ENCODE peak calls at places on chromosomes 7 and 10, in nine cellular contexts. One of them, this sample, is unnamed. For H3K36me3 and H3K27me3, the result is how much of the 10 kb centered on the place peaks cover.

GRCh38 chr7:84187813-84188212 is 6.8 kb downstream of the SEMA3A start:
- DNase-seq in hepatocyte: no peak
- DNase-seq in GM23338: no peak
- DNase-seq in GM23248: peak
- DNase-seq in right atrium auricular region: no peak
- DNase-seq in body of pancreas: no peak
- DNase-seq in HAP-1: no peak
- DNase-seq in heart left ventricle: no peak
- DNase-seq in left ventricle myocardium inferior: no peak
- DNase-seq in this sample: no peak

GRCh38 chr10:132507467-132507955 is 30.1 kb upstream of the INPP5A start:
- DNase-seq in hepatocyte: no peak
- DNase-seq in GM23338: no peak
- DNase-seq in GM23248: no peak
- DNase-seq in right atrium auricular region: no peak
- DNase-seq in body of pancreas: no peak
- DNase-seq in HAP-1: peak
- DNase-seq in heart left ventricle: no peak
- DNase-seq in left ventricle myocardium inferior: no peak
- DNase-seq in this sample: no peak

GRCh38 chr7:71521506-71521905 is 389.6 kb downstream of the GALNT17 start:
- DNase-seq in hepatocyte: no peak
- DNase-seq in GM23338: no peak
- DNase-seq in GM23248: peak
- DNase-seq in right atrium auricular region: peak
- DNase-seq in body of pancreas: no peak
- DNase-seq in HAP-1: no peak
- DNase-seq in heart left ventricle: no peak
- DNase-seq in left ventricle myocardium inferior: no peak
- DNase-seq in this sample: no peak

GRCh38 chr10:90138844-90139243 is 437.5 kb downstream of the KIF20B start:
- DNase-seq in hepatocyte: peak
- DNase-seq in GM23338: peak
- DNase-seq in GM23248: no peak
- DNase-seq in right atrium auricular region: no peak
- DNase-seq in body of pancreas: no peak
- DNase-seq in HAP-1: peak
- DNase-seq in heart left ventricle: no peak
- DNase-seq in left ventricle myocardium inferior: no peak
- DNase-seq in this sample: peak

GRCh38 chr10:125076121-125076825 is 84.1 kb downstream of the CTBP2 start:
- DNase-seq in hepatocyte: no peak
- DNase-seq in GM23338: no peak
- DNase-seq in GM23248: no peak
- DNase-seq in right atrium auricular region: no peak
- DNase-seq in body of pancreas: no peak
- DNase-seq in HAP-1: no peak
- DNase-seq in heart left ventricle: no peak
- DNase-seq in left ventricle myocardium inferior: no peak
- DNase-seq in this sample: no peak

GRCh38 chr7:134121632-134122139 is 5.5 kb upstream of the LRGUK start:
- DNase-seq in hepatocyte: no peak
- DNase-seq in GM23338: no peak
- DNase-seq in GM23248: no peak
- DNase-seq in right atrium auricular region: no peak
- DNase-seq in body of pancreas: no peak
- DNase-seq in HAP-1: no peak
- DNase-seq in heart left ventricle: no peak
- DNase-seq in left ventricle myocardium inferior: no peak
- DNase-seq in this sample: no peak

GRCh38 chr10:30176182-30176581 is 116.8 kb upstream of the JCAD start:
- DNase-seq in hepatocyte: no peak
- DNase-seq in GM23338: no peak
- DNase-seq in GM23248: peak
- DNase-seq in right atrium auricular region: no peak
- DNase-seq in body of pancreas: no peak
- DNase-seq in HAP-1: no peak
- DNase-seq in heart left ventricle: no peak
- DNase-seq in left ventricle myocardium inferior: no peak
- DNase-seq in this sample: no peak

GRCh38 chr7:155224116-155224811 is 73.4 kb upstream of the INSIG1 start:
- DNase-seq in hepatocyte: no peak
- DNase-seq in GM23338: no peak
- DNase-seq in GM23248: no peak
- DNase-seq in right atrium auricular region: no peak
- DNase-seq in body of pancreas: no peak
- DNase-seq in HAP-1: no peak
- DNase-seq in heart left ventricle: no peak
- DNase-seq in left ventricle myocardium inferior: no peak
- DNase-seq in this sample: no peak

GRCh38 chr7:100691676-100692577 is 2.1 kb downstream of the GIGYF1 start:
- DNase-seq in hepatocyte: peak
- DNase-seq in GM23338: peak
- DNase-seq in GM23248: peak
- DNase-seq in right atrium auricular region: peak
- DNase-seq in body of pancreas: peak
- DNase-seq in HAP-1: peak
- DNase-seq in heart left ventricle: peak
- DNase-seq in left ventricle myocardium inferior: peak
- DNase-seq in this sample: peak

GRCh38 chr10:24873281-24873683 is 79.1 kb downstream of the PRTFDC1 start:
- DNase-seq in hepatocyte: peak
- DNase-seq in GM23338: no peak
- DNase-seq in GM23248: peak
- DNase-seq in right atrium auricular region: no peak
- DNase-seq in body of pancreas: no peak
- DNase-seq in HAP-1: no peak
- DNase-seq in heart left ventricle: no peak
- DNase-seq in left ventricle myocardium inferior: no peak
- DNase-seq in this sample: no peak

GRCh38 chr7:56092789-56093531 is at the start of gene PHKG1:
- DNase-seq in hepatocyte: no peak
- DNase-seq in GM23338: peak
- DNase-seq in GM23248: peak
- DNase-seq in right atrium auricular region: peak
- DNase-seq in body of pancreas: peak
- DNase-seq in HAP-1: peak
- DNase-seq in heart left ventricle: peak
- DNase-seq in left ventricle myocardium inferior: peak
- DNase-seq in this sample: peak

GRCh38 chr7:148722340-148723165 is 23.9 kb downstream of the CUL1 start:
- DNase-seq in hepatocyte: no peak
- DNase-seq in GM23338: no peak
- DNase-seq in GM23248: no peak
- DNase-seq in right atrium auricular region: no peak
- DNase-seq in body of pancreas: peak
- DNase-seq in HAP-1: no peak
- DNase-seq in heart left ventricle: no peak
- DNase-seq in left ventricle myocardium inferior: peak
- DNase-seq in this sample: no peak

GRCh38 chr10:856405-857157 is 74.9 kb downstream of the LARP4B start:
- DNase-seq in hepatocyte: no peak
- DNase-seq in GM23338: peak
- DNase-seq in GM23248: peak
- DNase-seq in right atrium auricular region: no peak
- DNase-seq in body of pancreas: no peak
- DNase-seq in HAP-1: no peak
- DNase-seq in heart left ventricle: no peak
- DNase-seq in left ventricle myocardium inferior: no peak
- DNase-seq in this sample: no peak

GRCh38 chr7:4781366-4782069 is 6.1 kb downstream of the AP5Z1 start:
- DNase-seq in hepatocyte: no peak
- DNase-seq in GM23338: no peak
- DNase-seq in GM23248: no peak
- DNase-seq in right atrium auricular region: no peak
- DNase-seq in body of pancreas: no peak
- DNase-seq in HAP-1: no peak
- DNase-seq in heart left ventricle: no peak
- DNase-seq in left ventricle myocardium inferior: no peak
- DNase-seq in this sample: no peak
- H3K36me3 ChIP-seq in hepatocyte: under half
- H3K36me3 ChIP-seq in GM23338: under half
- H3K36me3 ChIP-seq in GM23248: under half
- H3K36me3 ChIP-seq in right atrium auricular region: under half
- H3K36me3 ChIP-seq in body of pancreas: under half
- H3K36me3 ChIP-seq in HAP-1: under half
- H3K36me3 ChIP-seq in heart left ventricle: half or more
- H3K36me3 ChIP-seq in left ventricle myocardium inferior: half or more
- H3K36me3 ChIP-seq in this sample: under half

DNA sequence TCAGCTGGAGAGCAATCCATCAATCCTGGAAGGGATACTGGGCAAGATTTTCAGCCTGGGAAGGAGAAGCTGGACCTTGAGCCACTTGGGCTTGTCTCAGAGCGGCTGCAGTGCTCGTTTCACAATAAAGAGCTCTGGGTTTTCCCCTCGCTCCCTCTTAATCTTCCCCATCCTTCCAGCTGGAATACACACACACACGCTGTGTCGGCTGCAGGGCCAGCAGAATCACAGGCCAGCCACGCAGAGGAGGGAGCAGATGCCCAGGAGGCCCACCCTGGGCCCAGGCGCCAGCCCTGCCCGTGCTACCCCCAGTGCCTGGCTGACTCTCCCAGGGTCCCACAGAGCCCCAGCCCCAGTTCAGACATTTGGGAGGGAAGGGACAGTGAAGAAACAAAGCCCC is 255.1 kb downstream of the TNS3 start:
- DNase-seq in hepatocyte: peak
- DNase-seq in GM23338: no peak
- DNase-seq in GM23248: peak
- DNase-seq in right atrium auricular region: no peak
- DNase-seq in body of pancreas: no peak
- DNase-seq in HAP-1: peak
- DNase-seq in heart left ventricle: no peak
- DNase-seq in left ventricle myocardium inferior: peak
- DNase-seq in this sample: peak
- H3K27me3 ChIP-seq in hepatocyte: under half
- H3K27me3 ChIP-seq in GM23338: under half
- H3K27me3 ChIP-seq in GM23248: under half
- H3K27me3 ChIP-seq in right atrium auricular region: under half
- H3K27me3 ChIP-seq in body of pancreas: under half
- H3K27me3 ChIP-seq in HAP-1: under half
- H3K27me3 ChIP-seq in heart left ventricle: under half
- H3K27me3 ChIP-seq in left ventricle myocardium inferior: under half
- H3K27me3 ChIP-seq in this sample: under half

GRCh38 chr10:71965623-71966022 is 1.4 kb downstream of the CHST3 start:
- DNase-seq in hepatocyte: no peak
- DNase-seq in GM23338: no peak
- DNase-seq in GM23248: peak
- DNase-seq in right atrium auricular region: no peak
- DNase-seq in body of pancreas: no peak
- DNase-seq in HAP-1: no peak
- DNase-seq in heart left ventricle: no peak
- DNase-seq in left ventricle myocardium inferior: no peak
- DNase-seq in this sample: peak

GRCh38 chr10:71964669-71965515 is 697 bp downstream of the CHST3 start:
- DNase-seq in hepatocyte: peak
- DNase-seq in GM23338: peak
- DNase-seq in GM23248: peak
- DNase-seq in right atrium auricular region: peak
- DNase-seq in body of pancreas: peak
- DNase-seq in HAP-1: peak
- DNase-seq in heart left ventricle: peak
- DNase-seq in left ventricle myocardium inferior: peak
- DNase-seq in this sample: peak

GRCh38 chr10:71962915-71963314 is 1.3 kb upstream of the CHST3 start:
- DNase-seq in hepatocyte: no peak
- DNase-seq in GM23338: no peak
- DNase-seq in GM23248: no peak
- DNase-seq in right atrium auricular region: no peak
- DNase-seq in body of pancreas: no peak
- DNase-seq in HAP-1: no peak
- DNase-seq in heart left ventricle: no peak
- DNase-seq in left ventricle myocardium inferior: no peak
- DNase-seq in this sample: no peak

GRCh38 chr10:71963351-71963755 is 842 bp upstream of the CHST3 start:
- DNase-seq in hepatocyte: no peak
- DNase-seq in GM23338: peak
- DNase-seq in GM23248: peak
- DNase-seq in right atrium auricular region: peak
- DNase-seq in body of pancreas: no peak
- DNase-seq in HAP-1: no peak
- DNase-seq in heart left ventricle: peak
- DNase-seq in left ventricle myocardium inferior: peak
- DNase-seq in this sample: no peak

DNA sequence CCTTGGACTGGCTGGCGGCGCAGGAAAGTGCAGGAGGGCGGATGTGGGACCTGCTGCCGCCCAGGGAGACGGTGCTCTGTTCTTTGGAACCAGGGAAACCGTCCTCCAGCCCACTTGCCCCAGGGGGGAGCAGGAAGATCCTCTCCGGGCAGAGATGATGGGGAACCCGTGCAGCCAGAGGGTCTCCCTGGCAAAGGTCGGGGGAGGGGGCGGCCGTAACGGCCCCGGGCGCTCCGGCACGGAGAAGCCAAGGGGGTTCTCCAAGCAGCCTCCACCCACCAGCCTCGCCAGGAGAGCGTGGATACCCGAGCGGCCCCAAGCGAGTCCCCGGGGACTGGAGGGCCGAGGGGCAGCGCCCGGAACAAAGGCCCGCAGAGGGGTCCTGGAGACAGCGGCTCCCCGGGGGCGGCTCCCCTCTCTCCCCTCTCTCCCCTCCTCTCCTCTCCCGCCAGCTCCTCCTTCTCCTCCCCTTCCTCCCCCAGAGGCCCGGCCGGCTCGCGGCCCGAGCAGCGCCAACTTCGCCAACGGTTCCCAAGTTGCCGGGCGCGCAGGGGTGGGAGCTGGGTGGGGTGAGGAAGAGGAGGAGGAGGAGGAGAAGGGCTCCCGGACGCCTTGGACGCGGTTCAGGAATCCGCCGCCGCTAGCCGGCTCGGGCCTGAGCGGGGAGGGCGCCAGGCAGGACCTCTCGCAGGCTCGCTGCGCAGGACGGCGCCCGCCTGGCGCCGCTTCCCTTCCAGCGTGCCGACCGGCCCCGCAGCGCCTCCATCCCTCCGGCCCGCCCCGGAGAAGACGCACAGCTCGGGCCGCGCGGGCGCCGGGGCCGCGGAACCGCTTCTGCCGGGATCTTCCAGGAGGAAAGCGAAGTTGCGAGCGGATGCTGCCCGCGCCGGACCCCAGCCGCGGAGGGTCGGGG is at the start of gene CHST3:
- DNase-seq in hepatocyte: peak
- DNase-seq in GM23338: peak
- DNase-seq in GM23248: peak
- DNase-seq in right atrium auricular region: no peak
- DNase-seq in body of pancreas: peak
- DNase-seq in HAP-1: peak
- DNase-seq in heart left ventricle: peak
- DNase-seq in left ventricle myocardium inferior: peak
- DNase-seq in this sample: peak
- H3K4me3 ChIP-seq in hepatocyte: peak
- H3K4me3 ChIP-seq in GM23338: peak
- H3K4me3 ChIP-seq in GM23248: peak
- H3K4me3 ChIP-seq in right atrium auricular region: peak
- H3K4me3 ChIP-seq in body of pancreas: no peak
- H3K4me3 ChIP-seq in HAP-1: peak
- H3K4me3 ChIP-seq in heart left ventricle: peak
- H3K4me3 ChIP-seq in left ventricle myocardium inferior: peak
- H3K4me3 ChIP-seq in this sample: peak

DNA sequence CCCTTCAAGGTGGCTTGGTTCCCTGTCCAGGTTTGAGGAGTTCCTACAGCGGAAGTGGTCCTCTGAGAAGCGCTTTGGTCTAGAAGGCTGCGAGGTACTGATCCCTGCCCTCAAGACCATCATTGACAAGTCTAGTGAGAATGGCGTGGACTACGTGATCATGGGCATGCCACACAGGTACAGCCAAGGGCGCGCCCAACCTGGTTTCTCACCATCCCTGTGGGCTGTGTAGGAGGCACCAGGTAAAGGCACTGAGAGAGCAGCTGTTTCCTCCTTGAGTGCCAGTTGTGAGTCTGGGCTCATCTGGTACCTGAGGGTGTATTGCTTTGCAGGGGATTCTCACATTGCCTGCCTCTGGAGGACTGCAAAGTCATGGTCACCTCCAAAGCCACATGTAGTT is 68.0 kb downstream of the OGDH start:
- DNase-seq in hepatocyte: no peak
- DNase-seq in GM23338: no peak
- DNase-seq in GM23248: no peak
- DNase-seq in right atrium auricular region: no peak
- DNase-seq in body of pancreas: no peak
- DNase-seq in HAP-1: no peak
- DNase-seq in heart left ventricle: no peak
- DNase-seq in left ventricle myocardium inferior: no peak
- DNase-seq in this sample: no peak
- H3K36me3 ChIP-seq in hepatocyte: under half
- H3K36me3 ChIP-seq in GM23338: under half
- H3K36me3 ChIP-seq in GM23248: under half
- H3K36me3 ChIP-seq in right atrium auricular region: half or more
- H3K36me3 ChIP-seq in body of pancreas: under half
- H3K36me3 ChIP-seq in HAP-1: under half
- H3K36me3 ChIP-seq in heart left ventricle: half or more
- H3K36me3 ChIP-seq in left ventricle myocardium inferior: half or more
- H3K36me3 ChIP-seq in this sample: under half